ENCODE peak calls at places on chromosomes 13 and 19, in five cellular contexts. V, W, Q, M and H are unnamed samples. For H3K4me1, the result is how much of the 10 kb centered on the place peaks cover.

GRCh38 chr19:55382522-55383054 is 1.5 kb downstream of the TMEM238 start:
- DNase-seq in V (no peak), W (no peak), Q (no peak), M (no peak), H (no peak)

GRCh38 chr19:31262673-31263308 is 86.4 kb downstream of the TSHZ3 start:
- DNase-seq in V (no peak), W (no peak), Q (no peak), M (peak), H (no peak)

GRCh38 chr13:78520425-78520824 is 82.9 kb downstream of the POU4F1 start:
- DNase-seq in V (no peak), W (no peak), Q (no peak), M (no peak), H (no peak)

GRCh38 chr19:37304190-37304883 is 66.6 kb upstream of the ZNF527 start:
- DNase-seq in V (no peak), W (no peak), Q (peak), M (no peak), H (no peak)

GRCh38 chr13:84894749-84895148 is 904.5 kb downstream of the SLITRK6 start:
- DNase-seq in V (no peak), W (no peak), Q (no peak), M (no peak), H (no peak)

GRCh38 chr13:95704510-95704909 is 27.6 kb downstream of the DNAJC3 start:
- DNase-seq in V (no peak), W (no peak), Q (peak), M (no peak), H (peak)

GRCh38 chr19:53466726-53467125 is 807 bp upstream of the ZNF813 start:
- DNase-seq in V (no peak), W (no peak), Q (no peak), M (no peak), H (no peak)

GRCh38 chr13:42333613-42334328 is 61.8 kb downstream of the AKAP11 start:
- DNase-seq in V (no peak), W (peak), Q (no peak), M (peak), H (peak)

GRCh38 chr19:45187421-45188100 is 9.0 kb downstream of the BLOC1S3 start:
- DNase-seq in V (no peak), W (peak), Q (peak), M (peak), H (peak)

GRCh38 chr19:42216653-42217521 is 590 bp downstream of the DEDD2 start:
- DNase-seq in V (no peak), W (no peak), Q (peak), M (peak), H (peak)

GRCh38 chr13:42048625-42049453 is at the start of gene DGKH:
- DNase-seq in V (peak), W (peak), Q (peak), M (peak), H (peak)

GRCh38 chr13:112586334-112586733 is 1.6 kb downstream of the TUBGCP3 start:
- DNase-seq in V (no peak), W (no peak), Q (no peak), M (no peak), H (no peak)

GRCh38 chr19:4974855-4975469 is 6.0 kb downstream of the KDM4B start:
- DNase-seq in V (no peak), W (no peak), Q (no peak), M (no peak), H (no peak)

GRCh38 chr13:19606737-19607136 is 26.7 kb upstream of the MPHOSPH8 start:
- DNase-seq in V (no peak), W (no peak), Q (no peak), M (no peak), H (no peak)

GRCh38 chr19:38033658-38034150 is 126.7 kb downstream of the SIPA1L3 start:
- DNase-seq in V (no peak), W (no peak), Q (no peak), M (no peak), H (no peak)

GRCh38 chr19:55544776-55545439 is 435 bp downstream of the SBK3 start:
- DNase-seq in V (no peak), W (no peak), Q (no peak), M (no peak), H (no peak)

GRCh38 chr19:14439014-14439413 is 5.9 kb downstream of the PKN1 start:
- DNase-seq in V (no peak), W (no peak), Q (no peak), M (no peak), H (no peak)

GRCh38 chr19:3919793-3920192 is 13.1 kb upstream of the NMRK2 start:
- DNase-seq in V (no peak), W (no peak), Q (no peak), M (no peak), H (no peak)

GRCh38 chr13:51769455-51770127 is 34.4 kb downstream of the DHRS12 start:
- DNase-seq in V (no peak), W (no peak), Q (peak), M (peak), H (no peak)

GRCh38 chr13:84481958-84482357 is 599.7 kb upstream of the SLITRK1 start:
- DNase-seq in V (no peak), W (no peak), Q (no peak), M (peak), H (no peak)

GRCh38 chr19:3642987-3643386 is 16.4 kb upstream of the CACTIN start:
- DNase-seq in V (no peak), W (no peak), Q (no peak), M (peak), H (peak)

GRCh38 chr19:51542699-51543098 is 11.2 kb upstream of the SIGLEC6 start:
- DNase-seq in V (no peak), W (no peak), Q (no peak), M (no peak), H (no peak)

GRCh38 chr19:6794817-6795431 is 22.4 kb downstream of the VAV1 start:
- DNase-seq in V (no peak), W (no peak), Q (no peak), M (no peak), H (no peak)

GRCh38 chr13:85377783-85378182 is 421.4 kb downstream of the SLITRK6 start:
- DNase-seq in V (no peak), W (no peak), Q (no peak), M (no peak), H (no peak)

GRCh38 chr19:49441210-49441959 is at the start of gene SLC17A7:
- DNase-seq in V (no peak), W (no peak), Q (peak), M (peak), H (peak)

GRCh38 chr19:39446365-39447084 is 1.1 kb downstream of the SUPT5H start:
- DNase-seq in V (no peak), W (no peak), Q (no peak), M (no peak), H (no peak)

GRCh38 chr13:86914757-86915156 is 756.4 kb upstream of the SLITRK5 start:
- DNase-seq in V (no peak), W (no peak), Q (no peak), M (no peak), H (no peak)

GRCh38 chr19:16066611-16067104 is 9.6 kb upstream of the TPM4 start:
- DNase-seq in V (peak), W (peak), Q (no peak), M (peak), H (peak)

GRCh38 chr19:1844536-1845515 is 3.5 kb downstream of the REXO1 start:
- DNase-seq in V (no peak), W (no peak), Q (no peak), M (no peak), H (no peak)

GRCh38 chr19:1847348-1847683 is 967 bp downstream of the REXO1 start:
- DNase-seq in V (no peak), W (no peak), Q (no peak), M (no peak), H (no peak)

GRCh38 chr19:1845642-1846041 is 2.6 kb downstream of the REXO1 start:
- DNase-seq in V (no peak), W (no peak), Q (no peak), M (no peak), H (no peak)

GRCh38 chr19:1847684-1848398 is 442 bp downstream of the REXO1 start:
- DNase-seq in V (no peak), W (no peak), Q (peak), M (peak), H (peak)

DNA sequence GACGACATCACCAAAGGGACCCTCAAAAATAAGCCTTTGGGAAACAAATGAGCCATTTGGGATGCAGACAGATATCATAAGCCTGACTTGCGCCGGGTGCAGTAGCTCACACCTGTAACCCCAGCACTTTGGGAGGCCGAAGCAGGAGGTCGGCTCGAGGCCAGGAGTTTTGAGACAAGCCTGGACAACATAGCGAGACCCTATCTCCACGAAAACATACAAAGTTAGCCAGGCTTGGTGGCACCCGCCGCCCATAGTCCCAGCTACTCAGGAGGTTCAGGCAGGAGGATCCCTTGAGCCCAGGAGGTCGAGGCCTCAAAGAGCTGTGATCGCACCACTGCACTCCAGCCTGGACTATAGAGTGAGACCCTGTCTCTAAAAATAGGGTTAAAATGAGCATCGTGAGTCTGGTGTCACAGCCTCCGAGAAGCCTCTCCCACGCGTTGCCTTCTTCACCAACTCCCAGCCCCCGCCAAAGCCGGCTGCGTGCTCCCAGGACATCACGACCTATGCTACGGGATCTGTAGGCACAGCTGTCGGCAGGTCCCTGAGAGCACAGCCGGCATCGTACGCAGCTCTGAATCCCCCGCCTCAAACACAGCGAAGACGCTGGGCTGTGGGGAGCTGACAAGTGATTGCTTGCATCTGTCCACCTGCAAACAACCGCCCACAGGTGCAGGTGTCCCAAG is 1.6 kb downstream of the REXO1 start:
- DNase-seq in V (no peak), W (no peak), Q (no peak), M (no peak), H (no peak)
- H3K4me1 ChIP-seq in V (half or more), W (half or more), Q (half or more), M (under half), H (under half)

GRCh38 chr13:98962901-98963594 is 14.8 kb downstream of the DOCK9 start:
- DNase-seq in V (no peak), W (no peak), Q (no peak), M (no peak), H (no peak)
- H3K4me1 ChIP-seq in V (under half), W (under half), Q (under half), M (under half), H (under half)

GRCh38 chr13:40579535-40579934 is 86.9 kb downstream of the FOXO1 start:
- DNase-seq in V (no peak), W (no peak), Q (no peak), M (no peak), H (no peak)

GRCh38 chr13:40572961-40573360 is 93.5 kb downstream of the FOXO1 start:
- DNase-seq in V (no peak), W (no peak), Q (no peak), M (no peak), H (no peak)

GRCh38 chr13:40580566-40581276 is 85.7 kb downstream of the FOXO1 start:
- DNase-seq in V (no peak), W (no peak), Q (peak), M (no peak), H (no peak)

GRCh38 chr13:40578055-40578454 is 88.4 kb downstream of the FOXO1 start:
- DNase-seq in V (no peak), W (no peak), Q (no peak), M (no peak), H (no peak)

DNA sequence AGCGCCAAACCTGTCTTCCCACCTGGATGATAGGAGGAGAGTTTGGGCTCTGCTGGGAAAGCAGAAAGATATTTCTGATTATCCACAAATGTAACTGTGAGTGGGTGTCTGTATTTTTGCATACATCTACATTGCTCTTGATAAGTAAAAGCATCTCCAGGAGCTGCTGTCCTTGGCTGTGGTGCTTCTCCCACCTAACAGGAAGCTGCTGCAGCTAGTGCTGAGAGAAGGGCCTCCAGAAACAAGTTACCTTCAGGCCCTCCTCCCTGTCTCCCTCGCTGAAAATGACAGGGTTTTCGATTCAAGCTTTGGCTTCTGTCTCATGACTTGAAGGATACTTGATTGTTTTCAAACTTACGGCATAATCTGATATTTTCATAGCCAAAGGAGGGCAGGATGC is 90.1 kb downstream of the FOXO1 start:
- DNase-seq in V (no peak), W (peak), Q (no peak), M (no peak), H (no peak)
- H3K4me1 ChIP-seq in V (half or more), W (half or more), Q (under half), M (under half), H (under half)

GRCh38 chr19:13085673-13086072 is 17.0 kb downstream of the LYL1 start:
- DNase-seq in V (no peak), W (no peak), Q (no peak), M (no peak), H (no peak)

GRCh38 chr19:13083008-13083404 is 19.7 kb downstream of the LYL1 start:
- DNase-seq in V (no peak), W (no peak), Q (no peak), M (no peak), H (no peak)

GRCh38 chr19:13079542-13079986 is 23.1 kb downstream of the LYL1 start:
- DNase-seq in V (no peak), W (no peak), Q (no peak), M (peak), H (peak)

GRCh38 chr19:13083627-13084026 is 19.0 kb downstream of the LYL1 start:
- DNase-seq in V (no peak), W (no peak), Q (no peak), M (no peak), H (no peak)

DNA sequence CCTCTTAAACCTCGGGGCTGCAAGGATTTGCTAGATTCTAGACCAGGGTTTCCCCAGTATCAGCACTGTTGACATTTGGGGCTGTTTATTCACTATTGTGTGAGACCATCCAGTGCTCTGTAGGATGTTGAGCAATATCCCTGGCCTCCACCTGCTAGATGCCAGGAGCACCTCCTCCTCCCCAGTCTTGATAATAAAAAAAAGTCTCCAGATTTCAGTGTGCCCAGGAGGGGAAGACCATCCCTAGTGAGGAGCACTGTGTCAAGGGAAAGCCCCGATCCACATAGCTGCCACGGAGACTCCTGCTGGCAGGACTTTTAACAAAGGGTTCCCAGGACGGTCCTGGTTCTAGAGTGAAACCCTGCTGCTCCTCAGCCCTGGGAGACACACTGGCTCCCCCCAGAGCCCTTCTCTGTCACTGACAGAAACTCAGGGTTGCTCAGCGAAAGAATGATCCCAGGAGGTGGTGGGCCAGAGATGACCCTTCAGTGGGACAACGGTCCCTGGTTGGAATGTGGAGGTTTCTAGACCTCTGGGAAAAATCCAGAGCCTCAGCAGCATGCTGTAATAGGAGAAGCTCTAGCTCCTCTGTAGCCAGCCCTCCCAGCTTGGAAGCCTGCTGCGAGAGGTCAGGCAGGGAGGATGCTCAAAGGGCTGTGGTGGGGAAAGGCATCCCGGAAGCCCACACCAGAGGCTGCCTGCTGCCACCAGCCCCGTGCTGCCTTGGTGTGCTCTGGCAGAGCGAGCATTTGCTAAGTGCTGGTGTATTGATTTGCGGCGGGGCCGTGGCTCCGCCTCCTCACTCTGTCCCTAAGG is 20.3 kb downstream of the LYL1 start:
- DNase-seq in V (no peak), W (no peak), Q (peak), M (peak), H (peak)
- H3K4me1 ChIP-seq in V (under half), W (under half), Q (under half), M (under half), H (under half)

DNA sequence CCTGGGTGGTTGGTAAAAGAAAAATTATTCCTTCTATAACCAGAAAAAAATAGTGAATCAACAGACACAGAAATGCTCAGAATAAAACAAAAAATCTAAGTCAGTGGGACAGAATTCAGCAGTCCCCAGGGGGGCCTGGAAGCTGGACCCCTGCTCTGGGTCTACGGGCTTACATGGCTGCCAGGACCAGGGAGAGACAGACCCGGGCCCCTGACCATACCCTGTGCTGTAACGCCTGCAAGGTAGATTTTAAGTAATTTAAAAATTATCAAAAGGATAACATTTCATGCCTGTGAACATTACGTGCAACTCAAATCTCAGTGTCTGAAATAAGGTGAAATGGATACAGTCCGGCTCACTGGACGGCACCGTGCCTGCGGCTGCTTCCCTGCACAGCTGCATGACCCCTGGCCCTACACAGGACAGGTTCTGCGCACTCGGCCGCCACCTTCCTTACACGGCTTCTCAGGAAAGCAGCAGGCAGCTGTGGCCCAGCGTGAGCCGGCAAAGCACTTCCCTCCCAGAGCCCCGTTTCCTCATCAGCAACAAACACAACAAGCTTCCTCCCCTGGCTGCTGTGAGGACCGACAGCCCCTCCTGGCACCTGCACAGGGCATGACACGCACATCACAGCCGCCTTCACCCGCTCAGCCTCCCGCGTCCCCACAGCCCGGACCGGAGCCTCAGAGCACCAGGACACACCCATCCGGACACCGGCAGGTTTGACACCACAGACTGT is 22.2 kb downstream of the RASA3 start:
- DNase-seq in V (peak), W (peak), Q (no peak), M (no peak), H (no peak)
- H3K4me1 ChIP-seq in V (half or more), W (half or more), Q (under half), M (under half), H (under half)

DNA sequence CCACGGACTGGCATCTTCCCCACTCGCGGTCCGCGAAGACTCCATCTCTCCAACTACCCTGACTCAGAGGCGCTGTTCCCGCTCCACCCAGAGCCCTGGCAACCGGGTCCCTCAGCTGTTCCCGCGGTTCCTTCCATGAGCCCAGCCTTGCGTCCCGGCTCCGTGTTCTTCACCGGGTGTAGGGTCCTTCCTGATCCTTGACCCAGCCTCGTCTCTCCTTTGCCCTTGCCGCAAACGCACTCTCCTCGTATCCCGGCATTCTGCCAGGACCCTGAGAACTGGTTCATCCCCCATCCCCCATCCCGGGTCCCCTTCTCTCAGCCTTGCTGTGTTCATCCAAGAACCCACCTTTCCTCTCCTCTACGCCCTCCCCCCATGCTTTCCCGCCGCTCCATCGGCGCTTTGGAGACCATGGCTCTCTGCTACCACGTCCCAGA is 705 bp downstream of the ICAM5 start:
- DNase-seq in V (no peak), W (peak), Q (no peak), M (peak), H (peak)
- H3K4me1 ChIP-seq in V (half or more), W (half or more), Q (half or more), M (under half), H (half or more)